ENCODE peak calls at places on chromosomes 13 and 19, in seven cellular contexts. S is OCI-LY7, I is SK-N-SH, R is HCT116, O is GM23248, Q is PC-3, W is hepatocyte. E is an unnamed sample.

GRCh38 chr19:10007811-10008211 is 2.5 kb downstream of the COL5A3 start:
- DNase-seq in Q (no peak), S (no peak), O (peak; percentile 80), R (no peak), I (peak; percentile 41), W (no peak), E (no peak)

GRCh38 chr13:34926513-34926912 is 15.6 kb upstream of the NBEA start:
- DNase-seq in R (no peak), O (peak; percentile 71), S (no peak), W (peak; percentile 66), I (no peak), Q (peak; percentile 62), E (peak; percentile 67)

GRCh38 chr13:88288326-88288725 is 617.2 kb downstream of the SLITRK5 start:
- DNase-seq in Q (no peak), O (no peak), S (no peak), I (no peak), R (no peak), W (no peak), E (no peak)

GRCh38 chr19:2427323-2428026 is at the start of gene TIMM13:
- DNase-seq in R (peak; percentile 88), O (peak; percentile 99), I (peak; percentile 97), S (peak; percentile 99), W (peak; percentile 100), Q (peak; percentile 93), E (peak; percentile 99)

GRCh38 chr19:17488593-17489391 is 18.5 kb downstream of the SLC27A1 start:
- DNase-seq in O (peak; percentile 46), W (peak; percentile 95), S (peak; percentile 93), I (peak; percentile 79), Q (peak; percentile 92), R (peak; percentile 83), E (peak; percentile 99)

GRCh38 chr13:32234914-32235313 is 80.2 kb downstream of the ZAR1L start:
- DNase-seq in I (no peak), Q (no peak), O (no peak), R (no peak), W (no peak), S (no peak), E (no peak)

GRCh38 chr19:49513746-49514118 is 1.3 kb downstream of the FCGRT start:
- DNase-seq in S (no peak), W (no peak), O (no peak), I (peak; percentile 42), Q (no peak), R (no peak), E (no peak)

GRCh38 chr13:111966969-111967368 is 100.0 kb upstream of the SOX1 start:
- DNase-seq in I (no peak), Q (no peak), R (no peak), O (no peak), S (no peak), W (no peak), E (no peak)

GRCh38 chr13:111076156-111077013 is 38.7 kb upstream of the ARHGEF7 start:
- DNase-seq in W (no peak), S (no peak), I (no peak), Q (no peak), R (no peak), O (no peak), E (peak; percentile 55)

GRCh38 chr13:32901994-32902780 is 114.0 kb upstream of the KL start:
- DNase-seq in Q (no peak), W (no peak), R (no peak), O (peak; percentile 76), I (no peak), S (no peak), E (no peak)

GRCh38 chr13:95438297-95438696 is 114.2 kb upstream of the CLDN10 start:
- DNase-seq in R (no peak), Q (no peak), O (no peak), I (peak; percentile 45), S (no peak), W (no peak), E (no peak)

GRCh38 chr13:83121904-83122303 is 760.4 kb downstream of the SLITRK1 start:
- DNase-seq in S (no peak), Q (no peak), W (no peak), I (no peak), O (no peak), R (no peak), E (no peak)

GRCh38 chr19:55105237-55105636 is 12.2 kb downstream of the PPP1R12C start:
- DNase-seq in S (no peak), O (no peak), Q (no peak), I (no peak), R (no peak), W (no peak), E (no peak)

GRCh38 chr19:19335408-19336158 is 15.0 kb downstream of the MAU2 start:
- DNase-seq in W (no peak), I (peak; percentile 15), R (no peak), Q (no peak), S (no peak), O (no peak), E (no peak)

GRCh38 chr19:35089554-35089953 is 26.1 kb upstream of the FXYD3 start:
- DNase-seq in W (no peak), R (no peak), Q (no peak), I (no peak), S (no peak), O (no peak), E (no peak)

GRCh38 chr13:39259371-39259770 is 221.1 kb downstream of the NHLRC3 start:
- DNase-seq in R (no peak), S (no peak), Q (no peak), W (no peak), O (no peak), I (no peak), E (no peak)

GRCh38 chr13:60727140-60727539 is 330.1 kb downstream of the TDRD3 start:
- DNase-seq in R (no peak), O (no peak), Q (no peak), I (no peak), W (no peak), S (no peak), E (no peak)

GRCh38 chr13:24921003-24921402 is 157.0 kb downstream of the RNF17 start:
- DNase-seq in S (no peak), W (no peak), R (no peak), Q (peak; percentile 22), I (no peak), O (peak; percentile 13), E (peak; percentile 59)

GRCh38 chr13:114108894-114109293 is 23.5 kb downstream of the RASA3 start:
- DNase-seq in S (no peak), Q (no peak), R (no peak), O (no peak), I (no peak), W (no peak), E (no peak)

GRCh38 chr19:10290439-10290875 is 705 bp downstream of the ICAM5 start:
- DNase-seq in I (no peak), O (peak; percentile 73), R (no peak), S (no peak), Q (peak; percentile 34), W (no peak), E (peak; percentile 78)

GRCh38 chr13:110580800-110581199 is 19.3 kb upstream of the RAB20 start:
- DNase-seq in R (no peak), O (peak; percentile 24), W (no peak), Q (no peak), S (no peak), I (no peak), E (no peak)

GRCh38 chr13:98397221-98397620 is 179.7 kb downstream of the STK24 start:
- DNase-seq in S (no peak), W (no peak), Q (no peak), R (no peak), O (peak; percentile 26), I (no peak), E (no peak)

GRCh38 chr19:45152504-45153338 is 8.1 kb downstream of the NKPD1 start:
- DNase-seq in S (no peak), I (peak; percentile 80), W (peak; percentile 45), Q (no peak), R (no peak), O (peak; percentile 65), E (peak; percentile 87)

GRCh38 chr19:54470991-54471782 is 1.9 kb downstream of the CDC42EP5 start:
- DNase-seq in O (peak; percentile 68), Q (no peak), I (no peak), S (no peak), W (peak; percentile 56), R (no peak), E (peak; percentile 69)

GRCh38 chr13:19601749-19602725 is 31.4 kb upstream of the MPHOSPH8 start:
- DNase-seq in W (peak; percentile 66), S (no peak), R (no peak), I (peak; percentile 91), O (peak; percentile 74), Q (peak; percentile 72), E (peak; percentile 82)

GRCh38 chr19:12997225-12997966 is 2.1 kb downstream of the NFIX start:
- DNase-seq in I (no peak), O (peak; percentile 56), S (no peak), R (no peak), W (no peak), Q (no peak), E (no peak)

GRCh38 chr13:68727165-68727564 is 1380.5 kb upstream of the ATXN8OS start:
- DNase-seq in R (no peak), W (no peak), I (no peak), O (no peak), S (no peak), Q (peak; percentile 46), E (no peak)

GRCh38 chr13:38213307-38213706 is 136.3 kb upstream of the UFM1 start:
- DNase-seq in Q (peak; percentile 60), O (peak; percentile 75), R (no peak), I (no peak), W (no peak), S (no peak), E (no peak)
- TF ChIP-seq EZH2phosphoT487 in Q (no peak), O (no peak), R (no peak), I (no peak), W (no peak), S (no peak), E (no peak)

DNA sequence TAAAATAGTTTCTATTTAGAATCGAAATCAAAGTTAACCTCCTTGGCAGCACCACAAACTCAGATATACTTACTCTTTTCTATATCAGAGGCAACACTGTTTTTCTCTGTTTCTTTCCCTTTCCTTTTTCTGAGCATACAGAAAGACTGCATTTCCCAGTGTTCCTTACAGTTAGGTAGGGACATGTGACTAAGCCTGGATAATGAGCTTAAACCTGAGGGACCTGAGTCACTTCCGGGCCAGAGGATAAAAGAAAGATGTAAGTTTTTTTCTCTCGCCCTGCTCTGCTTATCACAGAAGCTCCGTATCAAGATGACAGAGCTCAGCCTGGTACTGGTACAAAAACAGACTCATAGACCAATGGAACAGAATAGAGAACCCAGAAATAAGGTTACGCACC is 531.9 kb downstream of the KLF12 start:
- DNase-seq in I (no peak), Q (peak; percentile 58), R (peak; percentile 2), W (peak; percentile 61), O (peak; percentile 2), S (no peak), E (peak; percentile 22)
- H3K9me2 ChIP-seq in I (no peaks in the 10 kb centered on the region), Q (no peaks in the 10 kb centered on the region), R (no peaks in the 10 kb centered on the region), W (no peaks in the 10 kb centered on the region), O (no peaks in the 10 kb centered on the region), S (no peaks in the 10 kb centered on the region), E (peaks cover 7% of the 10 kb centered on the region)

DNA sequence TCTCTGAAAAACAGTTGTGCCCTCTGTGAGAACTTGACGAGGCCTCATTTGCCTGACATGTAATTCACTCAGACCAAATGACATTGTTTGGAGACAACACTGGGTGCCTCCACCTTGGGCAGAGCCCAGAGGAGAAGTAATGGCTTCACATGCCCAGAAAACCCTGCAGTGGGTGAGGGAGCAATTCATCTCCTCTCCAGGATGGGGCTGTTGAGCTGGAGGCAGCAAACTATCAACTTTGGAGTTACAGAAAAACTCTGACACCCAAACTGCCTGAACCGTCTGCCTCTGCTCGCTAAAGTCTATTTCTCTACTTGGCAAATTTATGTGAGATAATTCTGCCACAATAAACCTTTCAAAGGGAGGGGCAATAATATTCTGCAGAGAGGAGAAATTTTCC is 146.9 kb downstream of the DCLK1 start:
- DNase-seq in W (no peak), I (no peak), S (no peak), R (no peak), Q (no peak), O (no peak), E (no peak)
- TF ChIP-seq EZH2phosphoT487 in W (no peak), I (no peak), S (no peak), R (no peak), Q (no peak), O (no peak), E (no peak)

GRCh38 chr13:90706631-90707030 is 640.9 kb upstream of the MIR17HG start:
- DNase-seq in R (no peak), W (no peak), O (no peak), I (no peak), S (no peak), Q (no peak), E (no peak)
- H3K9me2 ChIP-seq in R (no peaks in the 10 kb centered on the region), W (no peaks in the 10 kb centered on the region), O (no peaks in the 10 kb centered on the region), I (no peaks in the 10 kb centered on the region), S (no peaks in the 10 kb centered on the region), Q (no peaks in the 10 kb centered on the region), E (no peaks in the 10 kb centered on the region)